ENCODE peak calls at places on chromosomes 11 and 22, in eight cellular contexts. O is IMR-90, J is trophoblast cell, V is PC-3, P is OCI-LY7, E is tibial nerve, Q is Caco-2, L is left ventricle myocardium inferior. A is an unnamed sample.

GRCh38 chr11:124837491-124837856 is 27.8 kb upstream of the ROBO3 start:
- DNase-seq in E (peak; percentile 24), Q (peak; percentile 74), P (peak; percentile 82), V (peak; percentile 93), L (no peak), O (peak; percentile 90), J (peak; percentile 92), A (peak; percentile 76)

GRCh38 chr11:35458846-35459245 is 39.5 kb upstream of the SLC1A2 start:
- DNase-seq in E (no peak), O (no peak), Q (no peak), P (no peak), L (no peak), V (no peak), J (peak; percentile 1), A (no peak)

GRCh38 chr11:41414771-41415440 is 44.5 kb downstream of the LRRC4C start:
- DNase-seq in O (no peak), Q (no peak), P (no peak), L (no peak), E (no peak), V (no peak), J (no peak), A (no peak)

GRCh38 chr22:26464312-26464711 is 19.3 kb downstream of the HPS4 start:
- DNase-seq in E (peak; percentile 38), J (peak; percentile 97), O (no peak), V (no peak), P (no peak), L (peak; percentile 22), Q (no peak), A (no peak)

GRCh38 chr22:49157529-49158339 is 669.9 kb downstream of the BRD1 start:
- DNase-seq in V (no peak), L (no peak), E (no peak), P (no peak), J (no peak), Q (no peak), O (no peak), A (no peak)

GRCh38 chr22:25972397-25972796 is 196.9 kb upstream of the SEZ6L start:
- DNase-seq in L (no peak), Q (no peak), O (no peak), J (no peak), E (no peak), V (no peak), P (no peak), A (no peak)

GRCh38 chr11:64225608-64226506 is at the start of the genes NUDT22 and TRPT1:
- DNase-seq in E (peak; percentile 88), L (peak; percentile 93), Q (peak; percentile 82), P (peak; percentile 95), V (peak; percentile 88), J (peak; percentile 92), O (peak; percentile 66), A (peak; percentile 86)

GRCh38 chr11:2825261-2825885 is 60.2 kb downstream of the CDKN1C start:
- DNase-seq in E (peak; percentile 75), J (peak; percentile 80), O (peak; percentile 74), Q (no peak), V (peak; percentile 42), P (no peak), L (peak; percentile 85), A (no peak)

GRCh38 chr11:32960553-32961164 is 55.0 kb upstream of the DEPDC7 start:
- DNase-seq in J (peak; percentile 87), P (peak; percentile 60), L (no peak), E (no peak), O (peak; percentile 71), Q (no peak), V (peak; percentile 69), A (peak; percentile 72)

GRCh38 chr11:111393585-111393984 is 14.5 kb upstream of the POU2AF1 start:
- DNase-seq in E (no peak), J (no peak), Q (no peak), O (no peak), P (no peak), V (no peak), L (no peak), A (no peak)

GRCh38 chr11:130890039-130890745 is 26.1 kb downstream of the SNX19 start:
- DNase-seq in L (no peak), Q (no peak), O (peak; percentile 12), E (no peak), P (no peak), V (no peak), J (no peak), A (no peak)
- H3K4me1 ChIP-seq in L (peaks cover 69% of the 10 kb centered on the region), Q (no peaks in the 10 kb centered on the region), O (peaks cover 5% of the 10 kb centered on the region), E (peaks cover 19% of the 10 kb centered on the region), P (no peaks in the 10 kb centered on the region), V (peaks cover 18% of the 10 kb centered on the region), J (no peaks in the 10 kb centered on the region), A (no peaks in the 10 kb centered on the region)

GRCh38 chr11:19819148-19819547 is 106.5 kb downstream of the NAV2 start:
- DNase-seq in P (no peak), E (no peak), J (no peak), O (no peak), V (no peak), L (no peak), Q (no peak), A (no peak)

GRCh38 chr11:19816040-19816439 is 103.4 kb downstream of the NAV2 start:
- DNase-seq in L (no peak), P (no peak), J (no peak), Q (no peak), V (no peak), E (no peak), O (no peak), A (no peak)

GRCh38 chr11:19817870-19818269 is 105.2 kb downstream of the NAV2 start:
- DNase-seq in P (no peak), J (no peak), L (no peak), V (no peak), E (no peak), Q (no peak), O (no peak), A (no peak)

GRCh38 chr11:19816817-19817216 is 104.2 kb downstream of the NAV2 start:
- DNase-seq in Q (no peak), O (no peak), J (no peak), V (no peak), L (no peak), E (no peak), P (no peak), A (no peak)

DNA sequence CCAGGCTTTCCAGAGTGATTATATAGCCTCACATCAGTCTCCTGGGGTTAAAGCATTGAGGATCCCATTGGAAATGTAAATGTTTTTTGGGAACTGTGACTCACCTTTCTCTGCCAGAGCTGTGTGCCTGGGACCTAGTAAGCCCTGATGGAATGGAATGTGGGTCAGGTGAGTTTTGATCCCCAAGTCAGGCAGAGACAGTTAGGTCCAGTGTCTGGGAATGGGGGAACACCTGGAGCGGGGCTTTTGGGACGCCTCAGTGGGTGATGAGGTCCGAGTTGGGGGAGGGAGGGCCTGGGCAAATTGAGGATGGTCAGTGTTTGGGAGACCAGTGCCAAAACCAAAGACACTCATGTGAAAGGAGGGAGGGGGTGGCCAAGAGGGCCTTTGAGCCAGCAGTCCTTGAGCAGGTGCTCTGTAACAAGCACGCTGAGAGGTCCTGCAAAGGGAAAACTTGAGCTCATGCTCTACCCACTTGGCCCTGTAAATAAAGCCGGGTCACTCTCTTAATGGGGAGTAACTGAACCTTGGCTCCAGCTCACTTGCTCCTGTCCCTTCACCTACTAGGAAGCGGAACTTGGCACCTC is 104.7 kb downstream of the NAV2 start:
- DNase-seq in E (no peak), J (no peak), V (no peak), Q (no peak), P (no peak), O (no peak), L (no peak), A (no peak)
- H3K4me1 ChIP-seq in E (peaks cover 41% of the 10 kb centered on the region), J (peaks cover 5% of the 10 kb centered on the region), V (no peaks in the 10 kb centered on the region), Q (no peaks in the 10 kb centered on the region), P (no peaks in the 10 kb centered on the region), O (peaks cover 2% of the 10 kb centered on the region), L (peaks cover 62% of the 10 kb centered on the region), A (no peaks in the 10 kb centered on the region)

DNA sequence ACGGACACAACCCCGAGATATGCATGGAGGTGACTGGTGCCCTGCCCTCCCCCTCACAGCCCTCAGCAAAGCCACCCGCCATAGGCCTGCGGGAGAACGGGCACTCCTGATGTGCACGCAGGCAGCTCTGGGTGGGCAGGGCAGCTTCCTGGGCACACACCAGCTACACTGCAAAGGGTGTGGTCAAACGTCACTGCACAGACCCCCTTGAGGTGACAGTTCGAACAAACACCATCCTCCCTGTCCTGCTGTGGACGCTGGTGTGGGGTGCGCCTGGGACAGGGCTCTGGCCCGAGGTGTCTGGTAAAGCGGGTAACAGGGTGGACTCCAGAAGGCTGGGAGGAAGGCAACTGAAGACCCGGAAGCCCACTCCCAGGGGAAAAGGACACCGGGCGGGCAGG is 21.9 kb upstream of the MOB2 start:
- DNase-seq in J (no peak), L (peak; percentile 9), P (no peak), O (no peak), V (no peak), Q (no peak), E (no peak), A (no peak)
- H3K4me1 ChIP-seq in J (no peaks in the 10 kb centered on the region), L (peaks cover 74% of the 10 kb centered on the region), P (peaks cover 15% of the 10 kb centered on the region), O (no peaks in the 10 kb centered on the region), V (no peaks in the 10 kb centered on the region), Q (no peaks in the 10 kb centered on the region), E (peaks cover 87% of the 10 kb centered on the region), A (peaks cover 4% of the 10 kb centered on the region)

DNA sequence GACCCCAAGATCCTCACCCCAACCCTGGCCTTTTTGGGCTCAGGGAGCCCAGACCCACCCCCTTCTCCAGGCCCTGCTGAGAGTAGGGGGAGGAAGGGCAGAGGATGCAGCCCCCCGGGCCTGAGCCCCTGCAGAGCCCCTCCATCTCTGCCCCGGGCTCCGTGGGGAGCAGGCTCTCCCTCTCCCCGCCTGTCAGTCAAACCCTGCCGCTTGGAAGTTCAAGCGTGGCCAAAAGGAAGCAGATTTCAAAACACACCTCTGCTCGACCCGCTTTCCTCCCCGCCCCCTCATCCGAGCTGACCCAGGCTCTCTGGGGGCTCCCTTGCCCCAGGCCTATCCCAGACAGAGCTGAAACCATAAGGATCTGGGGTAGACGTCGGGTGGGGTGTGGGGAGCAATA is 39.0 kb upstream of the CD82 start:
- DNase-seq in P (no peak), E (no peak), J (no peak), Q (no peak), L (no peak), O (no peak), V (no peak), A (no peak)
- H3K4me1 ChIP-seq in P (no peaks in the 10 kb centered on the region), E (peaks cover 17% of the 10 kb centered on the region), J (peaks cover 15% of the 10 kb centered on the region), Q (peaks cover 5% of the 10 kb centered on the region), L (peaks cover 24% of the 10 kb centered on the region), O (no peaks in the 10 kb centered on the region), V (no peaks in the 10 kb centered on the region), A (no peaks in the 10 kb centered on the region)

GRCh38 chr11:22699388-22699787 is 33.0 kb downstream of the GAS2 start:
- DNase-seq in J (no peak), V (no peak), P (no peak), O (no peak), E (no peak), Q (no peak), L (no peak), A (no peak)

GRCh38 chr11:22702022-22702421 is 35.6 kb downstream of the GAS2 start:
- DNase-seq in Q (no peak), O (no peak), P (no peak), L (no peak), V (no peak), E (no peak), J (no peak), A (no peak)

GRCh38 chr11:22703561-22703960 is 37.1 kb downstream of the GAS2 start:
- DNase-seq in O (peak; percentile 49), L (no peak), Q (no peak), J (peak; percentile 39), E (no peak), P (no peak), V (no peak), A (no peak)

GRCh38 chr11:22707119-22707899 is 40.9 kb downstream of the GAS2 start:
- DNase-seq in V (no peak), L (no peak), Q (no peak), O (peak; percentile 35), P (no peak), J (no peak), E (no peak), A (no peak)

GRCh38 chr11:22703040-22703439 is 36.6 kb downstream of the GAS2 start:
- DNase-seq in J (peak; percentile 82), E (no peak), L (no peak), Q (peak; percentile 44), O (peak; percentile 77), P (no peak), V (peak; percentile 76), A (no peak)
- H3K4me1 ChIP-seq in J (no peaks in the 10 kb centered on the region), E (peaks cover 8% of the 10 kb centered on the region), L (peaks cover 20% of the 10 kb centered on the region), Q (peaks cover 30% of the 10 kb centered on the region), O (no peaks in the 10 kb centered on the region), P (no peaks in the 10 kb centered on the region), V (peaks cover 11% of the 10 kb centered on the region), A (peaks cover 2% of the 10 kb centered on the region)

A was measured in HAP-1.